ENCODE peak calls at places on chromosome 22, in nine cellular contexts. O is body of pancreas; L is PC-3; C is aorta; V is mucosa of descending colon; M is effector memory CD4-positive, alpha-beta T cell; G is PC-9; Z is mesendoderm; J is hepatocyte. S is an unnamed sample.

GRCh38 chr22:44999231-44999630 is 10.6 kb downstream of the PHF21B start:
- DNase-seq in Z (no peak), L (no peak), J (no peak), O (no peak), C (no peak), G (no peak), M (no peak), V (no peak), S (no peak)

GRCh38 chr22:36958366-36958765 is 44.9 kb downstream of the CSF2RB start:
- DNase-seq in L (no peak), G (no peak), Z (no peak), V (no peak), J (no peak), M (no peak), O (no peak), C (no peak), S (no peak)

GRCh38 chr22:41401781-41402648 is 20.3 kb downstream of the TEF start:
- DNase-seq in M (no peak), C (peak; percentile 71), L (peak; percentile 82), O (peak; percentile 88), J (peak; percentile 50), G (peak; percentile 84), V (peak; percentile 89), Z (no peak), S (no peak)

GRCh38 chr22:26435327-26436093 is 6.5 kb downstream of the ASPHD2 start:
- DNase-seq in V (no peak), G (no peak), L (no peak), J (no peak), C (no peak), O (no peak), Z (no peak), M (no peak), S (no peak)

GRCh38 chr22:27686534-27686933 is 115.0 kb downstream of the MN1 start:
- DNase-seq in G (peak; percentile 51), M (no peak), O (peak; percentile 54), Z (no peak), J (peak; percentile 84), V (peak; percentile 35), C (peak; percentile 91), L (no peak), S (no peak)

GRCh38 chr22:40236131-40236665 is 58.5 kb downstream of the TNRC6B start:
- DNase-seq in G (no peak), V (no peak), M (no peak), J (no peak), C (no peak), Z (no peak), L (peak; percentile 35), O (no peak), S (no peak)

GRCh38 chr22:19225560-19225959 is 47.0 kb upstream of the SLC25A1 start:
- DNase-seq in L (no peak), O (no peak), Z (no peak), M (no peak), V (no peak), C (no peak), G (no peak), J (no peak), S (no peak)

GRCh38 chr22:37229805-37230672 is 14.0 kb downstream of the RAC2 start:
- DNase-seq in C (peak; percentile 80), J (no peak), O (no peak), G (peak; percentile 67), M (peak; percentile 87), V (peak; percentile 69), Z (no peak), L (peak; percentile 83), S (peak; percentile 38)

GRCh38 chr22:47218671-47219070 is 456.2 kb downstream of the TBC1D22A start:
- DNase-seq in V (no peak), M (no peak), L (no peak), C (no peak), Z (no peak), O (no peak), J (no peak), G (no peak), S (no peak)

GRCh38 chr22:34800265-34800664 is 265.7 kb upstream of the ISX start:
- DNase-seq in L (no peak), M (no peak), J (peak; percentile 57), V (no peak), Z (no peak), C (no peak), G (no peak), O (no peak), S (no peak)

GRCh38 chr22:37228106-37229011 is 15.7 kb downstream of the RAC2 start:
- DNase-seq in G (peak; percentile 58), L (peak; percentile 73), V (no peak), M (no peak), Z (no peak), C (peak; percentile 83), O (no peak), J (peak; percentile 44), S (peak; percentile 61)

GRCh38 chr22:46587492-46588278 is 32.5 kb upstream of the GRAMD4 start:
- DNase-seq in M (no peak), V (peak; percentile 83), L (no peak), C (peak; percentile 65), G (no peak), O (no peak), Z (no peak), J (peak; percentile 5), S (no peak)

GRCh38 chr22:32880906-32881596 is 79.5 kb downstream of the TIMP3 start:
- DNase-seq in L (no peak), O (peak; percentile 15), G (no peak), V (peak; percentile 54), J (peak; percentile 84), Z (peak; percentile 81), M (no peak), C (peak; percentile 62), S (no peak)

GRCh38 chr22:31082606-31083376 is 1.7 kb downstream of the SMTN start:
- DNase-seq in C (peak; percentile 87), G (peak; percentile 65), J (peak; percentile 80), Z (peak; percentile 79), O (peak; percentile 69), V (peak; percentile 89), L (peak; percentile 56), M (peak; percentile 20), S (peak; percentile 76)

GRCh38 chr22:31083377-31083768 is 2.3 kb downstream of the SMTN start:
- DNase-seq in C (peak; percentile 54), Z (no peak), V (peak; percentile 73), L (no peak), M (no peak), O (peak; percentile 80), J (no peak), G (no peak), S (no peak)

GRCh38 chr22:31080164-31080847 is 812 bp upstream of the SMTN start:
- DNase-seq in C (no peak), G (no peak), L (no peak), J (no peak), M (no peak), O (no peak), Z (no peak), V (no peak), S (no peak)

GRCh38 chr22:31080848-31081649 is at the start of gene SMTN:
- DNase-seq in C (peak; percentile 94), G (peak; percentile 95), V (peak; percentile 98), J (peak; percentile 97), O (peak; percentile 96), L (peak; percentile 90), Z (peak; percentile 96), M (peak; percentile 83), S (peak; percentile 89)

DNA sequence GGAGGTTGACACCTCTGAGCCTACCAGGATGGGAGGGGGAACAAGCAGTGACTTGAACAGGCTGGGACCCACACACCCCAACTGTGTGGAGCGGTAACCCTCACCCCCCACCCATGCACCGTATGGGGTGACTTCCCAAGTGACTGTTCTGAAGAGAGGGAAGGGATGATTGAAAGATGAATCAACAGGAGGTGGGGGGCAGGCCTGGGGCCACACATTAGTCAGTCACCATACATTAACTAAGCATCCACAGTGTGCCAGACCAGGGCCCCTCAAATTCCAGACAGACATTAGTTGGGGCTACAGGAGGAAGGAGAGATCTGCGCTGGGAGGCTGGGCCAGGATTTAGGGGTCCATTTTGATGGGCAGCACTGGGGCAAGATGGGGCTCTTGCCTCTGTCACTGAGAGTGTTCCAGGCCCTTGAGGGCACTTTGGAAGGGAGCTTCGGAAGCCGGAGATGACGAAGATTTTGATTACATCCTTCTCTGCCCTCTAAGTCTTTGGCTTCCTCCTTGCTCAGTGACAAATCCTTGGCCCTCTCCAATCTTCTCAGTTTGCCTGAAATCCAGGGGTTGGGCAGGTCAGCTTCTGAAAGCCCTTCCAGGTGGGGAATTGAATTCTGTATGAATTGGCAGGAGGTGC is 966 bp downstream of the SMTN start:
- DNase-seq in L (peak; percentile 69), Z (no peak), G (peak; percentile 21), V (peak; percentile 42), J (no peak), C (no peak), M (no peak), O (no peak), S (peak; percentile 69)
- H3K4me1 ChIP-seq in L (peaks cover 33% of the 10 kb centered on the region), Z (peaks cover 7% of the 10 kb centered on the region), G (peaks cover 20% of the 10 kb centered on the region), V (peaks cover 49% of the 10 kb centered on the region), J (peaks cover 49% of the 10 kb centered on the region), C (no peaks in the 10 kb centered on the region), M (peaks cover 25% of the 10 kb centered on the region), O (peaks cover 77% of the 10 kb centered on the region), S (peaks cover 21% of the 10 kb centered on the region)

GRCh38 chr22:20857838-20858614 is 585 bp downstream of the PI4KA start:
- DNase-seq in J (peak; percentile 94), M (peak; percentile 77), V (peak; percentile 89), G (peak; percentile 72), Z (peak; percentile 96), L (peak; percentile 67), C (peak; percentile 93), O (peak; percentile 75), S (peak; percentile 81)
- H3K4me1 ChIP-seq in J (peaks cover 26% of the 10 kb centered on the region), M (peaks cover 10% of the 10 kb centered on the region), V (peaks cover 27% of the 10 kb centered on the region), G (peaks cover 6% of the 10 kb centered on the region), Z (peaks cover 5% of the 10 kb centered on the region), L (peaks cover 18% of the 10 kb centered on the region), C (no peaks in the 10 kb centered on the region), O (peaks cover 24% of the 10 kb centered on the region), S (peaks cover 2% of the 10 kb centered on the region)

GRCh38 chr22:42719656-42720262 is 911 bp downstream of the A4GALT start:
- DNase-seq in Z (no peak), V (no peak), L (no peak), M (no peak), G (no peak), O (no peak), C (no peak), J (no peak), S (no peak)
- H3K4me1 ChIP-seq in Z (no peaks in the 10 kb centered on the region), V (peaks cover 12% of the 10 kb centered on the region), L (no peaks in the 10 kb centered on the region), M (peaks cover 14% of the 10 kb centered on the region), G (peaks cover 14% of the 10 kb centered on the region), O (peaks cover 12% of the 10 kb centered on the region), C (no peaks in the 10 kb centered on the region), J (peaks cover 13% of the 10 kb centered on the region), S (peaks cover 7% of the 10 kb centered on the region)

DNA sequence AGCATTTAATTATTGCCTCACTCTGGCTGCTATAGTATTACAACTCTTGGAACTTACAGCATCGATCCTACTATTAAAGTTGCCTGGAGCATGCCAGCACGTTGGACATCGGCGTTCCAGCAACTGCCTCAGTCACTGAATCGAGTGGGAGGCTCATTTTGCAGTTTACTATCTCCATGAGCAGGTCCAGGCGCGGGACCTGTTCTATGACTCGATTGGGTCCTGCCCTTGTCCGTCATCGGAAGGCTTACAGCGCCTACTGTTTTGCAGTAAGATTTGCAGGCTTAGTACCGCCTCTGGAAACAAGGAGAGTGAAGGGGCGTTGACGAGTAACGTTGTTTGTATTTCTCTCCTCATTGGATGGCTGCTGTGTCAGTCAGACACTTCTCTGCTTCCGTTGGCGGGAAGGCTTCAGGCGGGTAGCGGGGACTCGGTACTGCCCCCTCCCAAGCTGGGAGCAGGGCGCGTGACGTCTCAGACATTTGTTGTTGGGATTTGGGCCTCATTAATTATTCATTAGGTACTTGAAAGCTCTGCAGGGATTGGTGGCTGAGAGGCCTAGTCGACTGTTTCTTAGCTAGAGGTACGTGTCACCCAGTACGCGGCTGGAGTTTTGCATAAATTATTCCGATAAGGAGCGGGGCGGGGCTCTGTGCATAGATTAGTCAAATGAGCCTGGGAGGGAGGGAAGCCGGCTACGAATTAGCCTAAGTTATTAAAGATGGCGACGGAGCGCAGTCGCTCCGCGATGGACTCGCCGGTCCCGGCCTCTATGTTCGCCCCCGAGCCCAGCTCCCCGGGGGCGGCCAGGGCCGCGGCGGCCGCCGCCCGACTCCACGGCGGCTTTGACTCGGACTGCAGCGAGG is at the start of gene GTPBP1:
- DNase-seq in M (peak; percentile 98), J (peak; percentile 100), O (peak; percentile 98), L (peak; percentile 98), Z (peak; percentile 100), C (peak; percentile 99), G (peak; percentile 99), V (peak; percentile 94), S (peak; percentile 99)
- H3K4me1 ChIP-seq in M (peaks cover 31% of the 10 kb centered on the region), J (peaks cover 22% of the 10 kb centered on the region), O (peaks cover 44% of the 10 kb centered on the region), L (peaks cover 32% of the 10 kb centered on the region), Z (peaks cover 16% of the 10 kb centered on the region), C (peaks cover 8% of the 10 kb centered on the region), G (peaks cover 46% of the 10 kb centered on the region), V (peaks cover 34% of the 10 kb centered on the region), S (peaks cover 20% of the 10 kb centered on the region)